ENCODE peak calls at places on chromosomes 6 and 20, in eight cellular contexts. B is left ventricle myocardium inferior; F is brain microvascular endothelial cell; U is cardiac fibroblast; O is natural killer cell; R is CD8-positive, alpha-beta T cell; K is progenitor cell of endocrine pancreas; G is AG04450. V is an unnamed sample.

GRCh38 chr20:52630138-52630537 is 342.0 kb upstream of the TSHZ2 start:
- DNase-seq in B (no peak), F (no peak), U (no peak), O (no peak), R (no peak), K (no peak), G (no peak), V (no peak)

GRCh38 chr20:3911956-3912355 is 22.8 kb downstream of the PANK2 start:
- DNase-seq in B (peak; percentile 11), F (no peak), U (no peak), O (no peak), R (no peak), K (no peak), G (no peak), V (no peak)

GRCh38 chr6:4607026-4607704 is 169.0 kb upstream of the CDYL start:
- DNase-seq in B (no peak), F (peak; percentile 20), U (peak; percentile 70), O (peak; percentile 19), R (no peak), K (no peak), G (peak; percentile 29), V (peak; percentile 88)

GRCh38 chr6:129981598-129981997 is 36.8 kb upstream of the L3MBTL3 start:
- DNase-seq in B (no peak), F (no peak), U (peak; percentile 40), O (no peak), R (no peak), K (no peak), G (no peak), V (no peak)

GRCh38 chr6:148822819-148823218 is 76.0 kb downstream of the UST start:
- DNase-seq in B (no peak), F (no peak), U (no peak), O (no peak), R (no peak), K (no peak), G (no peak), V (no peak)

GRCh38 chr20:13199279-13199678 is 21.8 kb upstream of the ISM1 start:
- DNase-seq in B (no peak), F (no peak), U (no peak), O (no peak), R (no peak), K (no peak), G (no peak), V (no peak)

GRCh38 chr6:10383312-10384063 is 31.4 kb downstream of the TFAP2A start:
- DNase-seq in B (no peak), F (no peak), U (no peak), O (no peak), R (no peak), K (no peak), G (no peak), V (no peak)

GRCh38 chr6:155524249-155524651 is 68.6 kb upstream of the NOX3 start:
- DNase-seq in B (no peak), F (peak; percentile 29), U (peak; percentile 80), O (no peak), R (no peak), K (no peak), G (no peak), V (no peak)

GRCh38 chr6:20092071-20092566 is 120.2 kb downstream of the MBOAT1 start:
- DNase-seq in B (no peak), F (peak; percentile 43), U (peak; percentile 71), O (no peak), R (no peak), K (no peak), G (peak; percentile 6), V (peak; percentile 18)

DNA sequence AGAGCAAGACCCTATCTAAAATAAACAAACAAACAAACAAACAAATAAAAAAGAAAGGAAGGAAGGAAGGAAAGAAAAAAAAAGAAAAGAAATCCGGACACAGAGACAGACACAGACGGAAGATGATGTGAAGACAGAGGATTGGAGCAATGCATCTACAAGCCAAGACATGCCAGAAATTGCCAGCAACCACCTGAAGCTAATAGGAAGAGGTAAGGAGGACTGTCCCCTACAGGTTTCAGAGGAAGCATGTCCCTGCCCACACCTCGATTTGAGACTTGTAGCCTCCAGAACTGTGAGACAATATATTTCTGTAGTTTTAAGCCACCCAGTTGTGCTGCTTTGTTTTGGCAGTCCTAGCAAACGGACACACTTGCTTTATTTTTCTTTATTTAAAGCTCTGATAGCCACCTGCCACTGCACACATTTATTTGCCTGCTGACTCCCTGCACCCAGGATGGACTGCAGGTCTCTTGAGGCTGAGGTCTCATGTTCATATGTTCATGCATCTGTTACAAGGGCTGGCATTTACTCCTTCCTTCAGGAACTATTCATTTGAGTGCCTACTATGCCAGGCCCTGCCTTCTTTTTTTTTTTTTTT is 20.7 kb upstream of the ZMYND8 start:
- DNase-seq in B (no peak), F (no peak), U (no peak), O (no peak), R (no peak), K (no peak), G (no peak), V (no peak)
- TF ChIP-seq CTCF in B (no peak), F (no peak), U (no peak), O (no peak), R (no peak), K (no peak), G (no peak), V (no peak)

GRCh38 chr6:13229205-13230085 is 98.9 kb downstream of the TBC1D7 start:
- DNase-seq in B (no peak), F (peak; percentile 2), U (peak; percentile 31), O (peak; percentile 20), R (peak; percentile 14), K (no peak), G (no peak), V (no peak)
- TF ChIP-seq CTCF in B (no peak), F (no peak), U (no peak), O (no peak), R (no peak), K (no peak), G (peak; percentile 14), V (no peak)

GRCh38 chr20:17859616-17860232 is 108.9 kb downstream of the SNX5 start:
- DNase-seq in B (peak; percentile 44), F (no peak), U (no peak), O (peak; percentile 35), R (peak; percentile 22), K (no peak), G (no peak), V (no peak)
- TF ChIP-seq CTCF in B (peak; percentile 21), F (no peak), U (no peak), O (no peak), R (no peak), K (no peak), G (no peak), V (no peak)

GRCh38 chr6:50030777-50031562 is 9.2 kb upstream of the DEFB110 start:
- DNase-seq in B (no peak), F (no peak), U (no peak), O (no peak), R (no peak), K (no peak), G (no peak), V (no peak)
- TF ChIP-seq CTCF in B (no peak), F (no peak), U (no peak), O (no peak), R (no peak), K (peak; percentile 53), G (peak; percentile 52), V (peak; percentile 39)

GRCh38 chr20:45943613-45944012 is 9.1 kb downstream of the PCIF1 start:
- DNase-seq in B (no peak), F (no peak), U (no peak), O (no peak), R (no peak), K (no peak), G (no peak), V (no peak)

GRCh38 chr20:45944151-45944964 is 9.9 kb downstream of the PCIF1 start:
- DNase-seq in B (no peak), F (no peak), U (peak; percentile 51), O (no peak), R (no peak), K (no peak), G (no peak), V (no peak)

GRCh38 chr20:45946149-45946970 is 11.9 kb downstream of the PCIF1 start:
- DNase-seq in B (no peak), F (peak; percentile 16), U (peak; percentile 62), O (peak; percentile 85), R (peak; percentile 43), K (no peak), G (no peak), V (no peak)

GRCh38 chr20:45945678-45946148 is 11.2 kb downstream of the PCIF1 start:
- DNase-seq in B (no peak), F (peak; percentile 76), U (no peak), O (peak; percentile 38), R (no peak), K (no peak), G (no peak), V (no peak)

DNA sequence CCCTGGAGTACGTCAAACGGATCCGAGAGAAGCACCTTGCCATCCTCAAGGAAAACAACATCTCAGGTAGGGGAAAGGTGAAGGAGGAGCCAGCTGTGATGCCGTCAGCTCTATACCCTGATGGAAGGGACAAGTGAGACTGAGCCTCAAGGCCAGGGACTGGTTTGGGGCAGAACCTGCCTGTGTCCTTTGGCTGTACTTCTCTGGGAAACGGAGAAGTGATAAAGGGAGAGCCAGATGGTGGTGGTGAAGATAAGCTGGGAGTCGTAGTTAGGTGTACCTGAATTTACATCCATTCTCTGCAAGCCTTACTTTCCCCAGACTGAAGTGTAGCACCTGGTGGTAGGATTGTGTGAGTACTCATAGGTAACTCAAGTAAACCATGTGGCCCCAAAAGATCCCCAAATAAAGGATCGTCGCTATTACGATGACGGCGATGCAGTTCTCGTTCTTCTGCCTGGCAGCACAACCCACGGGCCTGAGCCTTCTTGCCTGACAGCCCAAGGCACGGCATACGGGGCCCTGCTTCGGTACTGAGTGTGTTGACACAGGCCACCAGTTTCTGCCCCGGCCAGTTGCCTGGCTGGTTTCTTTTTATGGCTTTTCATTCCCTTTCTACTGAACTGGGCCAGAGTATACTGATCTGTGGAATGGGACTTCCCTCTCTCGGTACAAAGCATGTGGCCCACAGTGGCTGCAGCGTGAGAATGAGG is 10.6 kb downstream of the PCIF1 start:
- DNase-seq in B (no peak), F (no peak), U (no peak), O (no peak), R (no peak), K (no peak), G (no peak), V (no peak)
- TF ChIP-seq CTCF in B (no peak), F (peak; percentile 31), U (peak; percentile 8), O (no peak), R (no peak), K (no peak), G (no peak), V (no peak)

DNA sequence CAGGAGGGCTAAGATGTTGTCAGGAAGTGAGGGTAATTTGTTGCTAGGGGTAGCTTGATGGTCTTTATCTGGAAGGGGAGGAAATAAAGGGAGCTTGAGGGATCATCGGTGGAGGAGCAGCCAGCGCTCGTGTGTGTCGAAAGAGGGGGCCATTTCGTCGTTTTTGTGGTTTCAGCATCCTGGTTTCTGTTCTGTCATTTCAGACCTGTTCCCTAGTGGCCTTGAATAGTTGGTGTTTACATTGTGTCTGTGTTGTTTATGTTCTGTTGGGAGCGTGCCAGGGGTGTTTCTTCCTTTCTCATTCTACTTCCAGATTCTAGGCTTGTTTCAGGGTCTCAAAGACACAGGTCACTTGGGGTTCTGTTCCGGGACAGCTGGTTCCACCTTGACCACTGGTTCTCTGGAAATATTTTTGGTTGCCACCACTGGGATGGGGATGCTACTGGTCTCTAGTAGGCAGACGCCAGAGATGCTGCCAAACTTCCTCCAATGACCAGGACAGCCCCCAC is 113.9 kb upstream of the NAA20 start:
- DNase-seq in B (no peak), F (peak; percentile 43), U (peak; percentile 68), O (no peak), R (no peak), K (no peak), G (no peak), V (no peak)
- TF ChIP-seq CTCF in B (peak; percentile 26), F (peak; percentile 46), U (no peak), O (no peak), R (no peak), K (no peak), G (peak; percentile 38), V (no peak)